ENCODE peak calls at places on chromosome 2, in ten cellular contexts. One of them, this sample, is unnamed.

GRCh38 chr2:8403871-8404270 is 278.0 kb upstream of the ID2 start:
- DNase-seq in transverse colon: peak
- DNase-seq in NB4: no peak
- DNase-seq in right lobe of liver: peak
- DNase-seq in gastrocnemius medialis: no peak
- DNase-seq in endothelial cell of umbilical vein: no peak
- DNase-seq in IMR-90: no peak
- DNase-seq in K562: no peak
- DNase-seq in sigmoid colon: no peak
- DNase-seq in heart left ventricle: no peak
- DNase-seq in this sample: no peak

GRCh38 chr2:50514881-50515280 is 517.1 kb downstream of the NRXN1 start:
- DNase-seq in right lobe of liver: no peak
- DNase-seq in NB4: no peak
- DNase-seq in K562: no peak
- DNase-seq in sigmoid colon: no peak
- DNase-seq in endothelial cell of umbilical vein: no peak
- DNase-seq in gastrocnemius medialis: no peak
- DNase-seq in transverse colon: no peak
- DNase-seq in heart left ventricle: no peak
- DNase-seq in IMR-90: no peak
- DNase-seq in this sample: no peak

GRCh38 chr2:180222642-180223041 is 215.5 kb upstream of the CWC22 start:
- DNase-seq in K562: no peak
- DNase-seq in sigmoid colon: no peak
- DNase-seq in IMR-90: peak
- DNase-seq in NB4: no peak
- DNase-seq in gastrocnemius medialis: peak
- DNase-seq in heart left ventricle: no peak
- DNase-seq in right lobe of liver: no peak
- DNase-seq in transverse colon: no peak
- DNase-seq in endothelial cell of umbilical vein: no peak
- DNase-seq in this sample: no peak

GRCh38 chr2:167177196-167177595 is 288.9 kb downstream of the XIRP2 start:
- DNase-seq in sigmoid colon: no peak
- DNase-seq in heart left ventricle: no peak
- DNase-seq in IMR-90: peak
- DNase-seq in right lobe of liver: no peak
- DNase-seq in transverse colon: no peak
- DNase-seq in gastrocnemius medialis: no peak
- DNase-seq in NB4: no peak
- DNase-seq in K562: no peak
- DNase-seq in endothelial cell of umbilical vein: no peak
- DNase-seq in this sample: no peak

GRCh38 chr2:139366659-139367058 is 586.5 kb upstream of the NXPH2 start:
- DNase-seq in gastrocnemius medialis: no peak
- DNase-seq in transverse colon: no peak
- DNase-seq in K562: no peak
- DNase-seq in endothelial cell of umbilical vein: no peak
- DNase-seq in NB4: no peak
- DNase-seq in right lobe of liver: no peak
- DNase-seq in sigmoid colon: no peak
- DNase-seq in IMR-90: no peak
- DNase-seq in heart left ventricle: no peak
- DNase-seq in this sample: no peak

GRCh38 chr2:67515021-67515420 is 117.9 kb downstream of the ETAA1 start:
- DNase-seq in K562: no peak
- DNase-seq in endothelial cell of umbilical vein: no peak
- DNase-seq in heart left ventricle: no peak
- DNase-seq in IMR-90: no peak
- DNase-seq in sigmoid colon: no peak
- DNase-seq in right lobe of liver: no peak
- DNase-seq in transverse colon: no peak
- DNase-seq in NB4: no peak
- DNase-seq in gastrocnemius medialis: no peak
- DNase-seq in this sample: no peak

GRCh38 chr2:225207026-225207425 is 164.8 kb upstream of the DOCK10 start:
- DNase-seq in NB4: no peak
- DNase-seq in sigmoid colon: no peak
- DNase-seq in heart left ventricle: no peak
- DNase-seq in transverse colon: no peak
- DNase-seq in K562: no peak
- DNase-seq in endothelial cell of umbilical vein: no peak
- DNase-seq in gastrocnemius medialis: no peak
- DNase-seq in IMR-90: no peak
- DNase-seq in right lobe of liver: no peak
- DNase-seq in this sample: no peak

GRCh38 chr2:175404839-175405238 is 223.3 kb upstream of the ATP5MC3 start:
- DNase-seq in NB4: no peak
- DNase-seq in K562: no peak
- DNase-seq in endothelial cell of umbilical vein: no peak
- DNase-seq in IMR-90: no peak
- DNase-seq in right lobe of liver: no peak
- DNase-seq in gastrocnemius medialis: no peak
- DNase-seq in transverse colon: no peak
- DNase-seq in sigmoid colon: no peak
- DNase-seq in heart left ventricle: no peak
- DNase-seq in this sample: no peak

GRCh38 chr2:3185910-3186309 is 191.7 kb downstream of the EIPR1 start:
- DNase-seq in K562: no peak
- DNase-seq in gastrocnemius medialis: no peak
- DNase-seq in right lobe of liver: no peak
- DNase-seq in transverse colon: no peak
- DNase-seq in heart left ventricle: no peak
- DNase-seq in sigmoid colon: no peak
- DNase-seq in IMR-90: no peak
- DNase-seq in NB4: no peak
- DNase-seq in endothelial cell of umbilical vein: no peak
- DNase-seq in this sample: no peak

GRCh38 chr2:3186766-3187165 is 190.9 kb downstream of the EIPR1 start:
- DNase-seq in endothelial cell of umbilical vein: no peak
- DNase-seq in sigmoid colon: no peak
- DNase-seq in IMR-90: no peak
- DNase-seq in right lobe of liver: no peak
- DNase-seq in heart left ventricle: no peak
- DNase-seq in gastrocnemius medialis: no peak
- DNase-seq in transverse colon: no peak
- DNase-seq in K562: no peak
- DNase-seq in NB4: no peak
- DNase-seq in this sample: no peak

GRCh38 chr2:3188405-3188946 is 189.1 kb downstream of the EIPR1 start:
- DNase-seq in IMR-90: no peak
- DNase-seq in heart left ventricle: no peak
- DNase-seq in NB4: no peak
- DNase-seq in endothelial cell of umbilical vein: no peak
- DNase-seq in right lobe of liver: no peak
- DNase-seq in gastrocnemius medialis: no peak
- DNase-seq in sigmoid colon: no peak
- DNase-seq in K562: no peak
- DNase-seq in transverse colon: no peak
- DNase-seq in this sample: no peak

GRCh38 chr2:3189076-3189591 is 188.5 kb downstream of the EIPR1 start:
- DNase-seq in K562: no peak
- DNase-seq in NB4: no peak
- DNase-seq in heart left ventricle: no peak
- DNase-seq in gastrocnemius medialis: no peak
- DNase-seq in right lobe of liver: no peak
- DNase-seq in endothelial cell of umbilical vein: no peak
- DNase-seq in IMR-90: peak
- DNase-seq in sigmoid colon: no peak
- DNase-seq in transverse colon: no peak
- DNase-seq in this sample: no peak

DNA sequence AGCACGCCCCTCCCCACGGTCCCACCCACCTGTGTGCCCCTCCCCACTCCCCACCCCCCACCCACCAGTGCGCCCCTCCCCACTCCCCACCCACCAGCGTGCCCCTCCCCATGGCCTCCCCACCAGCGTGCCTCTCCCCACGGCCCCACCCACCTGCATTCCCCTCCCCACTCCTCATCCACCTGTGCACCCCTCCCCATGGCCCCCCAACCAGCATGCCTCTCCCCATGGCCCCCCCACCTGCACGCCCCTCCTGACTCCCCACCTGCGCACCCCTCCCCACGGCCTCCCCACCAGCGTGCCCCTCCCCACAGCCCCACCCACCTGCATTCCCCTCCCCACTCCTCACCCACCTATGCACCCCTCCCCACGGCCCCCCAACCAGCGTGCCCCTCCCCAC is 190.2 kb downstream of the EIPR1 start:
- DNase-seq in transverse colon: no peak
- DNase-seq in right lobe of liver: no peak
- DNase-seq in K562: no peak
- DNase-seq in NB4: no peak
- DNase-seq in sigmoid colon: no peak
- DNase-seq in IMR-90: no peak
- DNase-seq in heart left ventricle: no peak
- DNase-seq in endothelial cell of umbilical vein: no peak
- DNase-seq in gastrocnemius medialis: no peak
- DNase-seq in this sample: no peak
- TF ChIP-seq CTCF in transverse colon: no peak
- TF ChIP-seq CTCF in right lobe of liver: no peak
- TF ChIP-seq CTCF in K562: no peak
- TF ChIP-seq CTCF in NB4: no peak
- TF ChIP-seq CTCF in sigmoid colon: no peak
- TF ChIP-seq CTCF in IMR-90: no peak
- TF ChIP-seq CTCF in heart left ventricle: no peak
- TF ChIP-seq CTCF in endothelial cell of umbilical vein: no peak
- TF ChIP-seq CTCF in gastrocnemius medialis: no peak
- TF ChIP-seq CTCF in this sample: no peak

DNA sequence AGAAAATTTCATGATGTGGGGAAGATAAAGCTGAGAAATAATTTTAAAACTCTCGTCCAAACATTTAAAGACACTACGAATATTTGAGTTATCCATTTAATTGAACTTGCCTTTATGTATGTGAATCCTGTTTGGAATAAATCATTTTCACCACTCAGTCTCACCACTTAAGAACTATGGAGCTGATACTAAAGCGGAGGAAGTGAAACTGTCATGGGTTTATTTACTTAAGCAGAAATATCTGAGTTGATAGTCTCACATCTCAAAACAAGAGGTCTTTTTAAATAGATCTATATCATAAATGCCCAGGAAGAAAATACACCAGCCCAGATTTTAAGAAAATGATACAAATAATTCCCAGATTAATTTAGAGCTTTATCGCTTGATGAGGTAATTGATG is 532.4 kb downstream of the ZNF804A start:
- DNase-seq in K562: no peak
- DNase-seq in NB4: no peak
- DNase-seq in IMR-90: no peak
- DNase-seq in heart left ventricle: no peak
- DNase-seq in gastrocnemius medialis: no peak
- DNase-seq in endothelial cell of umbilical vein: no peak
- DNase-seq in sigmoid colon: no peak
- DNase-seq in right lobe of liver: no peak
- DNase-seq in transverse colon: no peak
- DNase-seq in this sample: no peak
- TF ChIP-seq POLR2A in K562: no peak
- TF ChIP-seq POLR2A in NB4: no peak
- TF ChIP-seq POLR2A in IMR-90: no peak
- TF ChIP-seq POLR2A in heart left ventricle: no peak
- TF ChIP-seq POLR2A in gastrocnemius medialis: no peak
- TF ChIP-seq POLR2A in endothelial cell of umbilical vein: no peak
- TF ChIP-seq POLR2A in sigmoid colon: no peak
- TF ChIP-seq POLR2A in right lobe of liver: no peak
- TF ChIP-seq POLR2A in transverse colon: no peak
- TF ChIP-seq POLR2A in this sample: no peak

GRCh38 chr2:74205586-74205985 is 7.2 kb downstream of the MTHFD2 start:
- DNase-seq in transverse colon: peak
- DNase-seq in IMR-90: no peak
- DNase-seq in NB4: peak
- DNase-seq in K562: peak
- DNase-seq in gastrocnemius medialis: no peak
- DNase-seq in sigmoid colon: no peak
- DNase-seq in endothelial cell of umbilical vein: no peak
- DNase-seq in heart left ventricle: no peak
- DNase-seq in right lobe of liver: no peak
- DNase-seq in this sample: no peak

GRCh38 chr2:74201596-74201995 is 3.2 kb downstream of the MTHFD2 start:
- DNase-seq in IMR-90: peak
- DNase-seq in NB4: peak
- DNase-seq in gastrocnemius medialis: no peak
- DNase-seq in heart left ventricle: no peak
- DNase-seq in K562: no peak
- DNase-seq in sigmoid colon: no peak
- DNase-seq in endothelial cell of umbilical vein: no peak
- DNase-seq in transverse colon: no peak
- DNase-seq in right lobe of liver: no peak
- DNase-seq in this sample: no peak

GRCh38 chr2:74205113-74205512 is 6.7 kb downstream of the MTHFD2 start:
- DNase-seq in gastrocnemius medialis: no peak
- DNase-seq in K562: no peak
- DNase-seq in sigmoid colon: no peak
- DNase-seq in heart left ventricle: no peak
- DNase-seq in right lobe of liver: no peak
- DNase-seq in endothelial cell of umbilical vein: no peak
- DNase-seq in transverse colon: no peak
- DNase-seq in NB4: no peak
- DNase-seq in IMR-90: no peak
- DNase-seq in this sample: no peak

GRCh38 chr2:74204436-74204835 is 6.0 kb downstream of the MTHFD2 start:
- DNase-seq in sigmoid colon: no peak
- DNase-seq in right lobe of liver: no peak
- DNase-seq in gastrocnemius medialis: no peak
- DNase-seq in transverse colon: no peak
- DNase-seq in IMR-90: no peak
- DNase-seq in endothelial cell of umbilical vein: no peak
- DNase-seq in K562: no peak
- DNase-seq in NB4: no peak
- DNase-seq in heart left ventricle: no peak
- DNase-seq in this sample: no peak

DNA sequence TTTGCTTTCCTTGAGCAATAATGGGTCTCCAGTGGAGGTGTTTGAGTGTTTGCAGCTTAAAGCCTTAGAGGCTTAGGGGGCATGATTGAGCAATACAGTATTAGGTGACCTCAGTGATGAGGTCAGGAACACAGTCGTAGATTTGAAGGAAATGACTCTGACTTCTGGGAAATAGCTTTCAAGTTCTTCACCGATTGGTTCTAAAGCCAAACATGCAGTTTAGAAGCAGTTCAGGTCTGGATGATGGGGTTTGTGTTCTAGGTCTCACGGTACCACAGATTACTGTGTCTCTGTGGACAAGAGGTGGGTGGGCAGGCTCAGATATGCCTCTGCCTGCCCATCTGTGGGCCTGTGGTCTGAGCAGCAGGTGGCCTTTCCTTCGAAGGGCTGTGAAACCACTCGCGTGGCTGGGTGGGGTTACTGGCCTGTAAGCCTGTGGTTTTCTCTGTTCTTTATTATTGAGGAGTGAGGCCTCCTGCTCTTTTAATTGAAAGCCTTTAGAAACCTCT is 7.8 kb downstream of the MTHFD2 start:
- DNase-seq in K562: peak
- DNase-seq in transverse colon: peak
- DNase-seq in right lobe of liver: no peak
- DNase-seq in NB4: peak
- DNase-seq in heart left ventricle: no peak
- DNase-seq in endothelial cell of umbilical vein: peak
- DNase-seq in IMR-90: peak
- DNase-seq in gastrocnemius medialis: no peak
- DNase-seq in sigmoid colon: no peak
- DNase-seq in this sample: no peak
- H3K4me3 ChIP-seq in K562: no peak
- H3K4me3 ChIP-seq in transverse colon: no peak
- H3K4me3 ChIP-seq in right lobe of liver: no peak
- H3K4me3 ChIP-seq in NB4: peak
- H3K4me3 ChIP-seq in heart left ventricle: no peak
- H3K4me3 ChIP-seq in endothelial cell of umbilical vein: no peak
- H3K4me3 ChIP-seq in IMR-90: no peak
- H3K4me3 ChIP-seq in gastrocnemius medialis: no peak
- H3K4me3 ChIP-seq in sigmoid colon: no peak
- H3K4me3 ChIP-seq in this sample: no peak

GRCh38 chr2:119008108-119008507 is 66.1 kb downstream of the MARCO start:
- DNase-seq in gastrocnemius medialis: no peak
- DNase-seq in NB4: peak
- DNase-seq in IMR-90: no peak
- DNase-seq in right lobe of liver: no peak
- DNase-seq in sigmoid colon: no peak
- DNase-seq in K562: peak
- DNase-seq in transverse colon: no peak
- DNase-seq in heart left ventricle: no peak
- DNase-seq in endothelial cell of umbilical vein: no peak
- DNase-seq in this sample: no peak
- TF ChIP-seq CTCF in gastrocnemius medialis: no peak
- TF ChIP-seq CTCF in NB4: peak
- TF ChIP-seq CTCF in IMR-90: no peak
- TF ChIP-seq CTCF in right lobe of liver: no peak
- TF ChIP-seq CTCF in sigmoid colon: no peak
- TF ChIP-seq CTCF in K562: peak
- TF ChIP-seq CTCF in transverse colon: no peak
- TF ChIP-seq CTCF in heart left ventricle: no peak
- TF ChIP-seq CTCF in endothelial cell of umbilical vein: no peak
- TF ChIP-seq CTCF in this sample: peak

This sample was measured in esophagus squamous epithelium.